ENCODE peak calls at places on chromosomes 4 and X, in seven cellular contexts. E, I, M, P, H, T and Z are unnamed samples.
A peak's percentile ranks its signal among the peaks of the same experiment; 100 is the strongest.

GRCh38 chr4:154073107-154073817 is 284.4 kb upstream of the SFRP2 start:
- DNase-seq in E (no peak), I (no peak), M (no peak), P (no peak), H (peak; percentile 91), T (no peak), Z (no peak)

GRCh38 chrX:139112432-139112831 is 400.9 kb upstream of the FGF13 start:
- DNase-seq in E (no peak), I (no peak), M (no peak), P (no peak), H (no peak), T (no peak), Z (no peak)

GRCh38 chr4:83910693-83911092 is 374.8 kb downstream of the GPAT3 start:
- DNase-seq in E (no peak), I (no peak), M (no peak), P (no peak), H (no peak), T (no peak), Z (no peak)

GRCh38 chr4:29131304-29131703 is 1588.9 kb upstream of the PCDH7 start:
- DNase-seq in E (peak; percentile 4), I (no peak), M (no peak), P (peak; percentile 41), H (no peak), T (no peak), Z (no peak)

GRCh38 chr4:66572949-66573348 is 902.7 kb upstream of the EPHA5 start:
- DNase-seq in E (peak; percentile 43), I (no peak), M (no peak), P (no peak), H (peak; percentile 79), T (no peak), Z (no peak)

GRCh38 chr4:174058846-174059245 is 224.6 kb downstream of the FBXO8 start:
- DNase-seq in E (no peak), I (no peak), M (no peak), P (no peak), H (peak; percentile 76), T (no peak), Z (no peak)

GRCh38 chr4:37742149-37742548 is 56.0 kb upstream of the RELL1 start:
- DNase-seq in E (no peak), I (no peak), M (no peak), P (peak; percentile 50), H (no peak), T (peak; percentile 70), Z (no peak)

GRCh38 chrX:3788494-3789233 is 75.2 kb upstream of the PRKX start:
- DNase-seq in E (no peak), I (peak; percentile 58), M (no peak), P (peak; percentile 65), H (no peak), T (no peak), Z (no peak)

GRCh38 chr4:185183622-185184281 is 20.0 kb downstream of the CFAP97 start:
- DNase-seq in E (peak; percentile 93), I (peak; percentile 47), M (no peak), P (peak; percentile 81), H (peak; percentile 89), T (peak; percentile 81), Z (peak; percentile 32)

GRCh38 chr4:2006367-2006766 is 2.4 kb downstream of the NELFA start:
- DNase-seq in E (no peak), I (no peak), M (no peak), P (no peak), H (no peak), T (no peak), Z (no peak)
- H3K79me1 ChIP-seq in E (peaks cover 49% of the 10 kb centered on the region), I (peaks cover 10% of the 10 kb centered on the region), M (peaks cover 14% of the 10 kb centered on the region), P (peaks cover 16% of the 10 kb centered on the region), H (peaks cover 8% of the 10 kb centered on the region), T (peaks cover 5% of the 10 kb centered on the region), Z (peaks cover 10% of the 10 kb centered on the region)

DNA sequence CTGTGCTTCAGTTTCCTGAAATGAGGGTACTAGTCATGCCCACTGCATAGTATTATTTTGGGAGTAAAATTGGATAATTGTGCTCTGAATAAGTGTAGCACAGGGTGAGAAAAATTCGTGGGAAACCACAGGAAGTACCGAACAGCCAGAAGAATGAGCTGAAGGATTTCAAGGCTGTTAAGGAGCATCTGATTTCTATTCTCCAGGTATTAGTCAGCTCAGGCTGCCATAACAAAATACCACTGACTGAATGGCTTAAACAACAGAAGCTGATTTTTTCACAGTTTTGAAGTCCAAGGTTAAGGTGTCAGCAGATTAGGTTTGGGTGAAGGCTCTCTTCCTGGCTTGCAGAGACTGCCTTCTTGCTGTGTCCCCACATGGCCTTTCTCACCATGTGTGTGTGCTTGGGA is 41.9 kb downstream of the WWC2 start:
- DNase-seq in E (peak; percentile 76), I (no peak), M (no peak), P (peak; percentile 50), H (peak; percentile 54), T (no peak), Z (no peak)
- H4K8ac ChIP-seq in E (no peak overlapping the region), I (no peak overlapping the region), M (no peak overlapping the region), P (no peak overlapping the region), H (no peak overlapping the region), T (no peak overlapping the region), Z (no peak overlapping the region)

GRCh38 chr4:2042947-2043395 is 16.2 kb upstream of the NAT8L start:
- DNase-seq in E (no peak), I (no peak), M (no peak), P (no peak), H (no peak), T (no peak), Z (no peak)
- H3K4me1 ChIP-seq in E (no peaks in the 10 kb centered on the region), I (no peaks in the 10 kb centered on the region), M (no peaks in the 10 kb centered on the region), P (no peaks in the 10 kb centered on the region), H (peaks cover 38% of the 10 kb centered on the region), T (peaks cover 7% of the 10 kb centered on the region), Z (peaks cover 2% of the 10 kb centered on the region)

GRCh38 chrX:39212456-39212855 is 411.2 kb downstream of the MID1IP1 start:
- DNase-seq in E (no peak), I (no peak), M (no peak), P (no peak), H (no peak), T (peak; percentile 15), Z (no peak)

GRCh38 chrX:39211501-39211900 is 410.2 kb downstream of the MID1IP1 start:
- DNase-seq in E (no peak), I (no peak), M (no peak), P (no peak), H (no peak), T (peak; percentile 48), Z (no peak)

DNA sequence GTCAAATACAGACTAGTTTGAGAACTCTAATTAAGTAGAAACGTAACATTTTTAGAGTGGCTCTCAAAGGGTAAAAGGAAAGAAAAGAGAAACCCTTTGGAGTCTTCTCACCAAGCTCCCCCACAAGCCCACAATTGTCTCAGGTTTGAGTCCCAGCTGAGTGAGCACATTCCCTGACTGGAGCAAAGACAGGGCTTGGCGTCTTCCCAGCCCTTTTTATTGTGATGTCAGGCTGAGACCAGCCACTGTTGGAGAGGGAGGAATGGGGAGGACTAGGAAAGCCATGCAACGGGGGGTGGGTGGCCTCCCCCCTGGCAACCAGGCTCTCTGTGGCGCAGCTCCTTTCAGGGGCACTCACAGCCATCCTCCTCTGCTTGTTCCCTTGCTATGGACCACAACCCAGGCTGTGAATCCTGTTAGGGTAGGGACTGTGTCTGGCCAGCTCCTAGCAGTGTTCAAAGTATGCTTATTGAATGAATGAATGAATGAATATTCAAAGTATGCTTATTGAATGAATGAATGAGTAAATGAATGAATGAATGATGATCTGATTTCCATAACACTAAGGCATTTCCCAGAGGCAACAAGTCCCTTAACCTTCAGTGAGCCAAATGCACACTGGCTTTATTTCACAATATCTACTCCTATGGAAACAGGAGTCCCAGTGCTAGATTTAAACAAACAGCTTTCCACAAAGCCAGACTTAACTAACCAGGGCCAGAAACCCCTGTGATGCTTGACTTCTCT is 413.3 kb downstream of the MID1IP1 start:
- DNase-seq in E (no peak), I (no peak), M (no peak), P (no peak), H (no peak), T (no peak), Z (no peak)
- H3K79me1 ChIP-seq in E (no peaks in the 10 kb centered on the region), I (no peaks in the 10 kb centered on the region), M (no peaks in the 10 kb centered on the region), P (no peaks in the 10 kb centered on the region), H (no peaks in the 10 kb centered on the region), T (no peaks in the 10 kb centered on the region), Z (no peaks in the 10 kb centered on the region)

GRCh38 chr4:140569307-140569638 is 512 bp upstream of the UCP1 start:
- DNase-seq in E (no peak), I (no peak), M (no peak), P (no peak), H (no peak), T (no peak), Z (no peak)
- H4K8ac ChIP-seq in E (no peak overlapping the region), I (no peak overlapping the region), M (no peak overlapping the region), P (no peak overlapping the region), H (no peak overlapping the region), T (no peak overlapping the region), Z (no peak overlapping the region)

DNA sequence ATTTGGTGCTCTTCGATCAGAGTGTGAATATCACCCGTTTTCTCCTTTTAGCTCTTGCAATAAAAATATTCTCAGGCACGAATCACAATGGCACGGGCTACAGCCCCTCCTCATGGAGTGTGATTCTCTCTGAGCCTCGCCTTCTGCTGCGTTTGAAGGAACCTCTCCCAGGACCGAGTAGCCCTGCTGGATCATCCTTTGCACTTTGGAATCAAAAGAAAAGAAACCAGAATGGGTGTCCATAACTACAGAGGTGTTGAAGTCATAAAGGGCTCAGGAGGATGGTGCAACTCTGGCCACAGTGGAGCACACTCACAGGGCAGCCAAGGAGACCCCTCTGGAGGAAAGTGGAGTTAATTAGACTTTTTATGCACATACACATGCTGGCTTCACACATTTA is 19.2 kb downstream of the MAML3 start:
- DNase-seq in E (no peak), I (no peak), M (no peak), P (no peak), H (no peak), T (no peak), Z (no peak)
- H3K4me1 ChIP-seq in E (peaks cover 21% of the 10 kb centered on the region), I (peaks cover 15% of the 10 kb centered on the region), M (peaks cover 14% of the 10 kb centered on the region), P (peaks cover 4% of the 10 kb centered on the region), H (peaks cover 8% of the 10 kb centered on the region), T (peaks cover 12% of the 10 kb centered on the region), Z (peaks cover 14% of the 10 kb centered on the region)

GRCh38 chrX:42996861-42997260 is 218.9 kb upstream of the PPP1R2C start:
- DNase-seq in E (no peak), I (no peak), M (no peak), P (no peak), H (no peak), T (no peak), Z (no peak)
- H3K79me1 ChIP-seq in E (no peaks in the 10 kb centered on the region), I (no peaks in the 10 kb centered on the region), M (no peaks in the 10 kb centered on the region), P (no peaks in the 10 kb centered on the region), H (no peaks in the 10 kb centered on the region), T (peaks cover 1% of the 10 kb centered on the region), Z (no peaks in the 10 kb centered on the region)

DNA sequence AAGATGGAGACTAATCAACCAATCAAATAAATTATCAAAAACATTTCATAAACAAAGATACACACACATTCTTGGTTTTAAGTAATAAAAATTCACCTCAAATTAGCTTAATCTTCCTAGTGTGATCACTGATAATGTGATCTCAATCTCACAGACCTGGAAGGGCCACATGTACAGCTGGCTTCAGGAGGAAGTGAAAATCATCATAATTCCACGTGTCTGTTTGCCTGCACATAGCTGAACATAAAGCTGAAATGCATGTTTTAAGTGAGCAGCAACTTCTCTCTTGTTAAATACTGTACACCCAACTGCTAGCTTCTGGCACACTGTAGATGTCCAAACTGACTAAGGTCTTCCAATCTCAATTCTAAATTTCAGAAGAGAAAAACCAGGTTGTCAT is 53.8 kb downstream of the ARHGAP6 start:
- DNase-seq in E (no peak), I (no peak), M (no peak), P (no peak), H (no peak), T (no peak), Z (no peak)
- H4K8ac ChIP-seq in E (no peak overlapping the region), I (no peak overlapping the region), M (no peak overlapping the region), P (no peak overlapping the region), H (no peak overlapping the region), T (no peak overlapping the region), Z (no peak overlapping the region)